ENCODE peak calls at places on chromosomes 5 and 9, in eight cellular contexts. F is right atrium auricular region; I is IMR-90; E is CD8-positive, alpha-beta T cell; N is heart right ventricle; U is psoas muscle; H is mesendoderm; Z is HCT116. K is an unnamed sample.

GRCh38 chr9:92535940-92536850 is at the start of gene ECM2:
- DNase-seq in F (no peak), I (peak), E (no peak), N (no peak), U (no peak), H (no peak), Z (no peak), K (no peak)

GRCh38 chr5:57010786-57011185 is 58.9 kb upstream of the MIER3 start:
- DNase-seq in F (no peak), I (no peak), E (no peak), N (no peak), U (no peak), H (no peak), Z (no peak), K (no peak)

GRCh38 chr5:140633081-140633471 is at the start of gene CD14:
- DNase-seq in F (peak), I (no peak), E (no peak), N (peak), U (peak), H (no peak), Z (no peak), K (no peak)

GRCh38 chr5:145787001-145787400 is 48.1 kb downstream of the PRELID2 start:
- DNase-seq in F (no peak), I (no peak), E (no peak), N (no peak), U (no peak), H (peak), Z (no peak), K (no peak)

GRCh38 chr9:14924821-14925220 is 14.6 kb upstream of the FREM1 start:
- DNase-seq in F (no peak), I (peak), E (no peak), N (no peak), U (no peak), H (no peak), Z (no peak), K (no peak)

GRCh38 chr5:136396886-136397285 is 31.5 kb upstream of the TRPC7 start:
- DNase-seq in F (no peak), I (no peak), E (no peak), N (no peak), U (no peak), H (no peak), Z (no peak), K (no peak)

GRCh38 chr5:133995903-133996563 is 8.7 kb downstream of the VDAC1 start:
- DNase-seq in F (no peak), I (no peak), E (no peak), N (no peak), U (peak), H (no peak), Z (no peak), K (no peak)

GRCh38 chr5:55936100-55936693 is 58.6 kb downstream of the IL6ST start:
- DNase-seq in F (peak), I (peak), E (peak), N (peak), U (peak), H (peak), Z (peak), K (no peak)

GRCh38 chr5:160837749-160838593 is 14.0 kb downstream of the ATP10B start:
- DNase-seq in F (no peak), I (no peak), E (no peak), N (no peak), U (no peak), H (no peak), Z (no peak), K (no peak)

GRCh38 chr9:4272141-4272540 is 27.7 kb downstream of the GLIS3 start:
- DNase-seq in F (no peak), I (no peak), E (no peak), N (no peak), U (no peak), H (no peak), Z (no peak), K (no peak)

GRCh38 chr9:73080110-73080683 is 71.5 kb upstream of the ANXA1 start:
- DNase-seq in F (no peak), I (no peak), E (no peak), N (no peak), U (no peak), H (peak), Z (no peak), K (no peak)

GRCh38 chr5:1736889-1737711 is 62.5 kb downstream of the MRPL36 start:
- DNase-seq in F (peak), I (no peak), E (no peak), N (no peak), U (no peak), H (peak), Z (no peak), K (no peak)

GRCh38 chr5:181092428-181092827 is 38.5 kb downstream of the OR2V1 start:
- DNase-seq in F (no peak), I (no peak), E (no peak), N (no peak), U (no peak), H (no peak), Z (no peak), K (no peak)

GRCh38 chr5:84383816-84384603 is 670 bp downstream of the EDIL3 start:
- DNase-seq in F (no peak), I (peak), E (no peak), N (peak), U (peak), H (peak), Z (no peak), K (no peak)

GRCh38 chr5:53037141-53037859 is 48.1 kb downstream of the ITGA2 start:
- DNase-seq in F (no peak), I (peak), E (no peak), N (no peak), U (no peak), H (no peak), Z (peak), K (no peak)

GRCh38 chr9:18477719-18478118 is 3.8 kb downstream of the ADAMTSL1 start:
- DNase-seq in F (no peak), I (no peak), E (no peak), N (no peak), U (no peak), H (no peak), Z (no peak), K (no peak)

GRCh38 chr5:43523662-43524072 is 8.7 kb upstream of the C5orf34 start:
- DNase-seq in F (no peak), I (no peak), E (no peak), N (no peak), U (no peak), H (no peak), Z (no peak), K (no peak)

GRCh38 chr9:518540-518939 is 303.9 kb downstream of the DOCK8 start:
- DNase-seq in F (no peak), I (no peak), E (no peak), N (no peak), U (no peak), H (no peak), Z (no peak), K (no peak)

GRCh38 chr9:111857555-111858211 is 38.9 kb upstream of the UGCG start:
- DNase-seq in F (no peak), I (no peak), E (no peak), N (no peak), U (no peak), H (no peak), Z (no peak), K (no peak)

GRCh38 chr9:127767405-127767804 is 11.1 kb downstream of the SH2D3C start:
- DNase-seq in F (no peak), I (no peak), E (no peak), N (no peak), U (no peak), H (no peak), Z (no peak), K (no peak)

GRCh38 chr9:108552459-108553040 is 303.2 kb downstream of the ACTL7B start:
- DNase-seq in F (no peak), I (peak), E (no peak), N (no peak), U (no peak), H (no peak), Z (peak), K (no peak)

GRCh38 chr5:123813937-123814624 is 302.1 kb downstream of the CSNK1G3 start:
- DNase-seq in F (no peak), I (peak), E (no peak), N (no peak), U (no peak), H (peak), Z (no peak), K (no peak)

GRCh38 chr5:52811067-52811749 is 23.5 kb downstream of the ITGA1 start:
- DNase-seq in F (no peak), I (peak), E (no peak), N (no peak), U (no peak), H (peak), Z (no peak), K (no peak)

GRCh38 chr5:51846015-51846414 is 462.8 kb downstream of the ISL1 start:
- DNase-seq in F (no peak), I (no peak), E (no peak), N (no peak), U (no peak), H (no peak), Z (no peak), K (no peak)

GRCh38 chr5:74275204-74275992 is 365.1 kb downstream of the ENC1 start:
- DNase-seq in F (no peak), I (no peak), E (no peak), N (no peak), U (no peak), H (no peak), Z (no peak), K (no peak)
- H3K27ac ChIP-seq in F (no peak), I (no peak), E (no peak), N (no peak), U (no peak), H (no peak), Z (no peak), K (no peak)

GRCh38 chr9:21549251-21549765 is 67.2 kb upstream of the IFNE start:
- DNase-seq in F (no peak), I (peak), E (no peak), N (no peak), U (no peak), H (no peak), Z (no peak), K (no peak)
- H3K4me3 ChIP-seq in F (no peak), I (peak), E (no peak), N (no peak), U (no peak), H (no peak), Z (no peak), K (no peak)

GRCh38 chr9:116632990-116633441 is 54.1 kb upstream of the TRIM32 start:
- DNase-seq in F (no peak), I (peak), E (no peak), N (no peak), U (no peak), H (no peak), Z (no peak), K (no peak)

GRCh38 chr9:116627433-116627832 is 59.7 kb upstream of the TRIM32 start:
- DNase-seq in F (no peak), I (no peak), E (no peak), N (no peak), U (no peak), H (no peak), Z (no peak), K (no peak)

GRCh38 chr9:116626762-116627161 is 60.3 kb upstream of the TRIM32 start:
- DNase-seq in F (no peak), I (no peak), E (no peak), N (no peak), U (no peak), H (no peak), Z (no peak), K (no peak)

GRCh38 chr9:116628706-116629105 is 58.4 kb upstream of the TRIM32 start:
- DNase-seq in F (no peak), I (no peak), E (no peak), N (no peak), U (no peak), H (no peak), Z (no peak), K (no peak)

GRCh38 chr9:116629700-116630099 is 57.4 kb upstream of the TRIM32 start:
- DNase-seq in F (no peak), I (no peak), E (no peak), N (no peak), U (no peak), H (no peak), Z (no peak), K (no peak)
- H3K27ac ChIP-seq in F (no peak), I (no peak), E (no peak), N (no peak), U (no peak), H (no peak), Z (no peak), K (no peak)

GRCh38 chr9:94759937-94760336 is 33.4 kb downstream of the AOPEP start:
- DNase-seq in F (no peak), I (no peak), E (no peak), N (no peak), U (no peak), H (no peak), Z (no peak), K (no peak)
- H3K4me3 ChIP-seq in F (no peak), I (no peak), E (no peak), N (no peak), U (no peak), H (no peak), Z (no peak), K (no peak)

GRCh38 chr9:35698231-35698630 is 8.5 kb upstream of the TPM2 start:
- DNase-seq in F (no peak), I (no peak), E (no peak), N (no peak), U (peak), H (no peak), Z (no peak), K (no peak)

GRCh38 chr9:35700031-35700430 is 10.3 kb upstream of the TPM2 start:
- DNase-seq in F (no peak), I (no peak), E (no peak), N (no peak), U (peak), H (no peak), Z (no peak), K (no peak)

GRCh38 chr9:35695801-35696420 is 6.2 kb upstream of the TPM2 start:
- DNase-seq in F (no peak), I (peak), E (no peak), N (no peak), U (peak), H (no peak), Z (no peak), K (no peak)

GRCh38 chr9:35696520-35697215 is 6.9 kb upstream of the TPM2 start:
- DNase-seq in F (peak), I (peak), E (peak), N (peak), U (peak), H (peak), Z (peak), K (no peak)

GRCh38 chr9:35697486-35697885 is 7.8 kb upstream of the TPM2 start:
- DNase-seq in F (no peak), I (no peak), E (no peak), N (no peak), U (peak), H (no peak), Z (no peak), K (no peak)
- H3K27ac ChIP-seq in F (peak), I (no peak), E (no peak), N (no peak), U (no peak), H (no peak), Z (no peak), K (peak)

GRCh38 chr5:2757563-2758311 is 6.3 kb upstream of the IRX2 start:
- DNase-seq in F (peak), I (peak), E (no peak), N (no peak), U (no peak), H (peak), Z (no peak), K (no peak)
- H3K4me3 ChIP-seq in F (no peak), I (no peak), E (no peak), N (no peak), U (no peak), H (no peak), Z (no peak), K (no peak)